ENCODE peak calls at places on chromosomes 1 and 21, in nine cellular contexts. D, H, F, Y, W, V, T, P and O are unnamed samples.

GRCh38 chr1:11383553-11384169 is 95.3 kb upstream of the DISP3 start:
- DNase-seq in Y (no peak), H (no peak), T (no peak), W (no peak), F (no peak), V (no peak), D (no peak), P (no peak), O (no peak)

GRCh38 chr1:101316801-101317200 is 80.0 kb downstream of the S1PR1 start:
- DNase-seq in V (no peak), H (no peak), D (no peak), W (no peak), F (no peak), T (no peak), Y (no peak), P (no peak), O (no peak)

GRCh38 chr1:156814571-156815260 is 1.9 kb downstream of the SH2D2A start:
- DNase-seq in H (no peak), F (no peak), T (no peak), Y (no peak), P (no peak), W (no peak), D (peak), V (no peak), O (no peak)

GRCh38 chr1:207579436-207579799 is 65.5 kb upstream of the CR1L start:
- DNase-seq in Y (peak), P (peak), H (peak), T (no peak), D (no peak), W (peak), F (peak), V (no peak), O (peak)

GRCh38 chr1:42085596-42085995 is 67.6 kb upstream of the GUCA2B start:
- DNase-seq in H (no peak), F (no peak), D (no peak), V (no peak), P (no peak), W (no peak), Y (no peak), T (no peak), O (no peak)

GRCh38 chr21:27164208-27165172 is 197.6 kb upstream of the ADAMTS5 start:
- DNase-seq in V (no peak), D (no peak), Y (no peak), W (no peak), H (no peak), F (no peak), P (no peak), T (no peak), O (no peak)

GRCh38 chr1:203548917-203549708 is 55.2 kb downstream of the OPTC start:
- DNase-seq in F (peak), T (no peak), P (no peak), D (no peak), V (no peak), Y (no peak), W (no peak), H (no peak), O (no peak)

GRCh38 chr1:108050911-108051624 is 86.1 kb upstream of the VAV3 start:
- DNase-seq in F (no peak), D (no peak), V (no peak), P (no peak), T (no peak), W (peak), H (no peak), Y (no peak), O (no peak)